ENCODE peak calls at places on chromosomes 16 and 17, in seven cellular contexts. I is brain microvascular endothelial cell; A is sigmoid colon; G is nephron progenitor cell; Q is CD8-positive, alpha-beta T cell; V is kidney epithelial cell; X is coronary artery. R is an unnamed sample.

GRCh38 chr16:81195907-81196534 is 42.5 kb upstream of the BCO1 start:
- DNase-seq in Q (no peak), A (no peak), I (no peak), X (no peak), G (no peak), V (no peak), R (no peak)

GRCh38 chr17:72622661-72623433 is 469.6 kb downstream of the SLC39A11 start:
- DNase-seq in V (peak), I (no peak), G (no peak), Q (no peak), X (no peak), A (no peak), R (no peak)

GRCh38 chr16:31073073-31073822 is 792 bp downstream of the ZNF668 start:
- DNase-seq in G (peak), Q (peak), A (peak), V (no peak), X (peak), I (peak), R (peak)

GRCh38 chr16:57196753-57197152 is 10.6 kb downstream of the RSPRY1 start:
- DNase-seq in V (no peak), X (no peak), I (no peak), Q (no peak), G (no peak), A (no peak), R (no peak)

GRCh38 chr17:49817993-49818392 is 29.5 kb downstream of the KAT7 start:
- DNase-seq in X (no peak), A (no peak), G (no peak), I (no peak), Q (peak), V (no peak), R (no peak)

GRCh38 chr17:73748521-73748920 is 104.3 kb upstream of the SDK2 start:
- DNase-seq in G (no peak), V (no peak), I (no peak), A (no peak), X (no peak), Q (no peak), R (no peak)

GRCh38 chr16:26951950-26952349 is 114.8 kb upstream of the C16orf82 start:
- DNase-seq in Q (no peak), A (no peak), I (no peak), G (peak), X (no peak), V (no peak), R (no peak)

GRCh38 chr16:47713225-47713595 is 252.1 kb downstream of the PHKB start:
- DNase-seq in A (no peak), I (peak), Q (no peak), X (no peak), G (no peak), V (peak), R (no peak)

GRCh38 chr16:84406006-84406963 is 37.9 kb downstream of the ATP2C2 start:
- DNase-seq in G (no peak), I (no peak), X (no peak), V (no peak), Q (no peak), A (no peak), R (no peak)

GRCh38 chr16:2157480-2158261 is 2.1 kb downstream of the TRAF7 start:
- DNase-seq in Q (no peak), A (no peak), I (no peak), X (no peak), V (no peak), G (no peak), R (no peak)

GRCh38 chr17:6257339-6257738 is 177.6 kb downstream of the AIPL1 start:
- DNase-seq in Q (no peak), G (no peak), I (no peak), V (peak), A (no peak), X (no peak), R (no peak)

GRCh38 chr17:21460358-21460757 is 84.2 kb downstream of the KCNJ12 start:
- DNase-seq in G (no peak), V (no peak), A (no peak), I (peak), X (no peak), Q (no peak), R (no peak)

GRCh38 chr17:64496348-64496785 is 487 bp downstream of the POLG2 start:
- DNase-seq in V (no peak), X (peak), A (no peak), Q (no peak), G (no peak), I (no peak), R (no peak)

GRCh38 chr17:73551756-73552155 is 92.5 kb downstream of the SDK2 start:
- DNase-seq in V (no peak), G (no peak), A (no peak), I (no peak), X (no peak), Q (no peak), R (no peak)

GRCh38 chr17:72927146-72927545 is 165.3 kb downstream of the SLC39A11 start:
- DNase-seq in A (no peak), I (no peak), G (no peak), Q (no peak), V (peak), X (no peak), R (no peak)

GRCh38 chr16:48583075-48584065 is 26.6 kb downstream of the N4BP1 start:
- DNase-seq in X (no peak), G (no peak), V (no peak), I (no peak), A (no peak), Q (no peak), R (no peak)

GRCh38 chr17:41586863-41587495 is at the start of gene KRT14:
- DNase-seq in G (no peak), I (no peak), A (no peak), V (no peak), X (no peak), Q (no peak), R (no peak)

DNA sequence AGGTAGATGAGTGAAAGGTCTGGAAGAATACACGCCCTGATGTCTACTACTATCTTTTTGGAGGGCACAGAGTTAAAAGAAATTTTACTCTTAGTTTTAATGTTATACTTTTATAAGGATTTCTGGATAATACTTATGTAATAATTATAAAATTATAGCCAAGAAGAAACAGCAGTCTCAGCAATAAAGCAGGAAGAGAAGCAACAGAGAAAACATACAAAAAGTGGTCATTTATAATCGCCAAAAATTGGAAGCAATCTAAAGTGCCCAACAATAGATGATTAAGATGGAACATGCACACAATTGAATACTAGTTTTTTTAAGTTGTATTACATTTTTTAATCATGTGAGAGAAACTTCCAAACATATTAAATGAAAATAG is 64.4 kb downstream of the SMG6 start:
- DNase-seq in X (no peak), G (no peak), Q (no peak), I (no peak), V (no peak), A (no peak), R (no peak)
- TF ChIP-seq CTCF in X (no peak), G (no peak), Q (no peak), I (no peak), V (no peak), A (no peak), R (no peak)

DNA sequence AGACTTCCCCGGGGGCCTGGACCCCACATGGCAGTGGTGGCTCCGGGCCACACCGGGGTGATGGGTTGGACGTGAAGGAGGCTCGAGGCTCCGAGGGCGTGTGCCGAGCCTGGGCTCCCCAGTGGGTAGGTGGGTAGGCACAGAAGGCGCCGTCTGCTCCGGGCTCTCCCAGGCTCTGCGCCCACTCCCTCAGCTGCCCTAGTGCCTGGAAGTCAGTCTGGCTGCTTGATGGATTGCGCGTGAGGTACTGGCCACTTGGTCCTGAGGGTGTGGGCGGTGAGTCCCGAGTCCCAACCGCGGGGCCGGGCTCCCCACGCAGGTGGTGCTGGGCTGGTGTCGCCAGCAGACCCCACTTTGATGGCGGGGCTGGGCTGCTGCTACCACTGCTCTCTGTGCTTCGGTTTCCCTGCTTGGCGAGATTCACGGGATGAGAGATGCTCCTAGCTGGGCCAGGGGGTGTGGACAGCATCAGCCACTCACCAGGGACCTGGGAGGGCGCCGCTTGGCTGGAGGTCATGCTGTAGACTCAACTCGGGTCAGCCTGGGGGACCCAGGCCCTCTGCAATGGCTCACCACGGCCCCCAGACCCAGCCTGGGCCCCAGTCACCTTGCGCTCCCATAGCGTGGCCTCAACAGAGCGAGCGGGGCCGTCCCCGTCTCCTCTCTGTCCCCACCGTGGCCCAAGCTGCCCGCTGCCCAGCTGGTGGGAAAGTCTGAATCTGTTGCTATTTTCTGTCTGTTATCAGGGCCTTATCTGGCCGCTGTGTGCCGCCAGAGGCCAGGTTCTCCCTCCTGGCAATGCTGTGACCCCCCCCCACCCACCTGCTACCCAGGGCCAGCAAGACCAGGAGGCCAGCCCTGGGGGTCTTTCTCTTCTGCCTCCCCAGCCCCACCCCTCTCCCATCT is 26.1 kb downstream of the ZFPM1 start:
- DNase-seq in A (no peak), X (no peak), I (no peak), V (no peak), G (no peak), Q (no peak), R (no peak)
- TF ChIP-seq CTCF in A (no peak), X (no peak), I (no peak), V (no peak), G (no peak), Q (no peak), R (no peak)

DNA sequence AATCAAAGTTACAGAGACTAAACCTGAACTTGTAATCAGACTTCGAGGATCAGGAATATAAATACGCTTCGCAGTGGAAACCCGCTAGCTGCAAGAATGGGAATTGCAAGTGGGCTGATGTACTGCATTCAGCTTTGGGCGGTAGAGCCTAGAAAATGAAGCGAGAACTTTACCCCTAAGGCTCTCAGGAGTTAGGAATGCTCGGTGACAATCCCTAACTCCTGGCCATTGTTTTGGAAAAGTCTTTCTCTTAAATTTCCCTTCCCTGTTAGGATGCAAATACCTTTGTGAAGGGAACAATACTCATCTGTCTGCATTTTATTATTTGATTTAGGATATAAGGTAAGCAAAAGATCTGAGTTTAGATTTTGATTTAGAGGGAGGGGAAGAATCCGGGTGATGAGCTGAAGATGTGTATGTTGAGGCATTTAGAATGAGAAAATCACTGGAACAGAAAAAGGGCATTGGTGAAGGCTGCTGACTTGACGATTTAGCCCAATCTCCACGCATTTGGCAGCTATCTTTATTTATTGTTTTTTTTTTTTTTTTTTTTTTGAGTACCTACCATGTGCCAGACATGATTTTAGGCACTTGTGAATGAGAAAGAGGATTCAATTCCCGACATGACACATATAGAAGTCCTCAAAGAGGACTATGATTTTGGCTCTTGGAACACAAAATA is 2.2 kb upstream of the TOX3 start:
- DNase-seq in G (no peak), X (no peak), A (no peak), V (no peak), I (peak), Q (no peak), R (no peak)
- TF ChIP-seq CTCF in G (peak), X (no peak), A (no peak), V (peak), I (peak), Q (no peak), R (no peak)

DNA sequence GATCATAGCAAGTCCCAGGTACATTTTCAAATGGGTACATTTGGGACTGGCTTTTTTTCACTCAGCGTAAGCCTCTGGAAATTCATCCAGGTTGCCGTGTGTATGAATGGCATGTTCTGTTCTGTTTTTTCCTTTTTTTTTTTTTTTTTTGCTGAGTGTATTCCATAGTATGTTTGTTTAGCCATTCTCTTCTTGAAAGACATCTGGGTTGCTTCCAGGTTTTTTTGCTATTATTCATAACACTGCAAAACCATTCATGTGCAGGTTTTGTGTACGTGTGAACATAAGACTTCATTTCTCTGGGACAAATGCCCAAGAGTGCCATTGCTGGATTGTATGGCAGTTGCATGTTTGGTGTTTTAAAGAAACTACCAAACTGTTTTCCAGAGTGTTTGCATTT is 335.9 kb upstream of the TNRC6C start:
- DNase-seq in G (no peak), I (no peak), Q (no peak), V (no peak), A (no peak), X (no peak), R (no peak)
- TF ChIP-seq CTCF in G (no peak), I (no peak), Q (no peak), V (no peak), A (no peak), X (no peak), R (no peak)

DNA sequence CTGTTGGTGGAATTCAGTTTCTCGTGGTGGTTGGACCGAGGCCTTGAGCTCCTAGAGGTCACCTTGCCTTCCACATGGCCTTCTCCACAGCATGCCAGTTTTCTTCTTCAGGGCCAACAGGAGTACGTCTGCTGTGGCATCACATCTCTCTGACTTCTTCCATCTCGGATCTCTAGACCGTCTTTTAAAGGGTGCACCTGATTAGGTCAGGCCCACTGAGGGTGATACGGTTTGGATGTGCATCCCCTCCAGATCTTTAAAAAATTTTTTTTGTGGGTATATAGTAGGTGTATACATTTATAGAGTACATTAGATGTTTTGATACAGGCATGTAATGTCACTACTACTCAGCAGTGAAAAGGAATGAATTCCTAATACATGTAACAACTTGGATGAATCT is 58.3 kb upstream of the BRD7 start:
- DNase-seq in I (no peak), Q (no peak), X (no peak), A (no peak), V (no peak), G (no peak), R (no peak)
- TF ChIP-seq CTCF in I (no peak), Q (no peak), X (no peak), A (no peak), V (no peak), G (no peak), R (no peak)

GRCh38 chr17:56831364-56832095 is 2.2 kb downstream of the C17orf67 start:
- DNase-seq in Q (no peak), I (no peak), A (no peak), G (no peak), X (no peak), V (no peak), R (no peak)
- TF ChIP-seq CTCF in Q (no peak), I (no peak), A (no peak), G (no peak), X (no peak), V (no peak), R (no peak)

DNA sequence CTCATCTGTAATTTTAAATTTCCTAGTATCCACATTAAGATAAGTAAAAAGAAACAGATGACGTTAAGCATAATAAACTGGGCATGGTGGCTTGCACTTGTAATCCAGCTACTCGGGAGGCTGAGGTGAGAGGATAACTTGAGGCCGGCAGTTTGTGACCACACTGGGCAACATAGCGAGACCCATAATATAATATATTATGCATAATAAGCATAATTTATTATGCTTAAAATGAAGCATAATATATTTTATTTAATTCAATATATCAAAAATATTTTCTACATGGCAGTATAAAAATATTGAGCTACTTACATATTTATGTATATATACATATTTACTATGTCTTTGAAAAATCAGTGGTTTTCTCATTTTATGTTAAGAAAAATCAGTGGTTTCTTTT is 128.3 kb downstream of the GOSR1 start:
- DNase-seq in A (no peak), V (no peak), I (no peak), G (no peak), X (no peak), Q (no peak), R (no peak)
- TF ChIP-seq CTCF in A (no peak), V (no peak), I (no peak), G (no peak), X (no peak), Q (no peak), R (no peak)

DNA sequence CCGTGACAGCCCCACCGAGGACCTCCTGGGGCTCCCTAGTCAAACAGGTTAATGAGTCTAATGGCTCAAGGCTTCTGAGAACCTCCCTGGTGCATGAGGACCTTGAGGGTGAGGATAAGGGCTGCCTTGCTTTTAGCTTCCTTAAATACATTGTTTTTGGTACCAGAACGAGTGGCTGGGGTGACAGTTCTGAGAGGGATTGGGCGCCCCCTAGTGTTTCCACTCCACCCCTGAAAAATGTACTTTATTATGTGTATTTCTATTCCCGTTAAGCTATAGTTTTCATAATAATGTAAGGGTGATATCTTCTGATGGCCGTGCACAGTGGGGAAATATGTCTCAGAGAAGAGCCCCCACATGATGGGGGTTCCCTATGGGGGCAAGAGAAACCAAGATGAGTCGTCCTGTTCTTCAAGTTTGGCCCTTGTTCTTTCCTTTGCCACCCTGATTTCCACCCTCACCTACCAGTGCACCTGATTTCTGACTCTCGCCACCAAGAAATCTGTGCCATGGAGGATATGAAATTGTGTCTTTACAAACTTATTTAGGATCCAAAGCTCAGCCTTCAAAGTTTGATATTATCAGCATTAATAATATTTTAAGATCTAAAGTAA is 14.5 kb upstream of the VWA3A start:
- DNase-seq in G (peak), Q (peak), I (peak), X (no peak), V (no peak), A (no peak), R (peak)
- TF ChIP-seq CTCF in G (peak), Q (peak), I (peak), X (peak), V (peak), A (no peak), R (peak)

GRCh38 chr16:10738231-10739077 is 5.2 kb upstream of the NUBP1 start:
- DNase-seq in A (peak), X (peak), V (peak), Q (no peak), G (no peak), I (peak), R (no peak)
- TF ChIP-seq CTCF in A (no peak), X (no peak), V (no peak), Q (no peak), G (no peak), I (no peak), R (no peak)

GRCh38 chr17:16415031-16415924 is at the start of gene TRPV2:
- DNase-seq in V (no peak), I (no peak), G (peak), A (no peak), Q (peak), X (no peak), R (no peak)
- TF ChIP-seq CTCF in V (peak), I (peak), G (no peak), A (no peak), Q (peak), X (peak), R (no peak)

R was measured in omental fat pad.